ENCODE peak calls at places on chromosomes 1 and 21, in nine cellular contexts. One of them, this sample, is unnamed.

GRCh38 chr1:4659247-4659646 is 4.8 kb downstream of the AJAP1 start:
- DNase-seq in RWPE1: no peak
- DNase-seq in adrenal gland: no peak
- DNase-seq in fibroblast of lung: no peak
- DNase-seq in WTC11: no peak
- DNase-seq in HFFc6: no peak
- DNase-seq in cardiac fibroblast: no peak
- DNase-seq in cardiac muscle cell: no peak
- DNase-seq in upper lobe of right lung: peak; percentile 15
- DNase-seq in this sample: no peak

GRCh38 chr1:32733573-32734321 is 31.2 kb upstream of the SYNC start:
- DNase-seq in RWPE1: no peak
- DNase-seq in cardiac fibroblast: peak; percentile 35
- DNase-seq in upper lobe of right lung: no peak
- DNase-seq in HFFc6: no peak
- DNase-seq in WTC11: peak; percentile 49
- DNase-seq in cardiac muscle cell: no peak
- DNase-seq in fibroblast of lung: peak; percentile 58
- DNase-seq in adrenal gland: no peak
- DNase-seq in this sample: no peak

GRCh38 chr21:44658913-44659595 is 1.3 kb downstream of the KRTAP12-3 start:
- DNase-seq in fibroblast of lung: no peak
- DNase-seq in adrenal gland: no peak
- DNase-seq in RWPE1: no peak
- DNase-seq in cardiac muscle cell: no peak
- DNase-seq in cardiac fibroblast: no peak
- DNase-seq in HFFc6: no peak
- DNase-seq in upper lobe of right lung: no peak
- DNase-seq in WTC11: no peak
- DNase-seq in this sample: no peak

GRCh38 chr1:11960710-11961109 is 19.5 kb upstream of the MFN2 start:
- DNase-seq in cardiac fibroblast: no peak
- DNase-seq in cardiac muscle cell: no peak
- DNase-seq in WTC11: no peak
- DNase-seq in adrenal gland: peak; percentile 34
- DNase-seq in upper lobe of right lung: peak; percentile 71
- DNase-seq in fibroblast of lung: no peak
- DNase-seq in RWPE1: no peak
- DNase-seq in HFFc6: no peak
- DNase-seq in this sample: no peak

GRCh38 chr1:35883681-35884155 is 709 bp downstream of the AGO1 start:
- DNase-seq in cardiac muscle cell: peak; percentile 78
- DNase-seq in WTC11: peak; percentile 84
- DNase-seq in fibroblast of lung: peak; percentile 20
- DNase-seq in adrenal gland: peak; percentile 48
- DNase-seq in HFFc6: no peak
- DNase-seq in cardiac fibroblast: peak; percentile 50
- DNase-seq in RWPE1: peak; percentile 48
- DNase-seq in upper lobe of right lung: peak; percentile 80
- DNase-seq in this sample: peak; percentile 44

GRCh38 chr1:114359791-114360190 is 151.2 kb downstream of the TRIM33 start:
- DNase-seq in HFFc6: no peak
- DNase-seq in fibroblast of lung: no peak
- DNase-seq in RWPE1: no peak
- DNase-seq in WTC11: no peak
- DNase-seq in cardiac muscle cell: no peak
- DNase-seq in cardiac fibroblast: no peak
- DNase-seq in upper lobe of right lung: no peak
- DNase-seq in adrenal gland: no peak
- DNase-seq in this sample: no peak

GRCh38 chr1:19066248-19066873 is 109.9 kb upstream of the IFFO2 start:
- DNase-seq in HFFc6: no peak
- DNase-seq in cardiac muscle cell: peak; percentile 49
- DNase-seq in fibroblast of lung: no peak
- DNase-seq in RWPE1: peak; percentile 43
- DNase-seq in cardiac fibroblast: no peak
- DNase-seq in adrenal gland: no peak
- DNase-seq in WTC11: no peak
- DNase-seq in upper lobe of right lung: no peak
- DNase-seq in this sample: no peak

GRCh38 chr21:15141236-15141970 is 76.6 kb upstream of the NRIP1 start:
- DNase-seq in RWPE1: no peak
- DNase-seq in cardiac muscle cell: no peak
- DNase-seq in adrenal gland: no peak
- DNase-seq in HFFc6: no peak
- DNase-seq in fibroblast of lung: no peak
- DNase-seq in cardiac fibroblast: no peak
- DNase-seq in WTC11: no peak
- DNase-seq in upper lobe of right lung: peak; percentile 75
- DNase-seq in this sample: no peak

GRCh38 chr1:61423643-61424042 is 301.3 kb downstream of the TM2D1 start:
- DNase-seq in cardiac muscle cell: no peak
- DNase-seq in cardiac fibroblast: no peak
- DNase-seq in WTC11: no peak
- DNase-seq in RWPE1: no peak
- DNase-seq in upper lobe of right lung: no peak
- DNase-seq in adrenal gland: no peak
- DNase-seq in HFFc6: no peak
- DNase-seq in fibroblast of lung: no peak
- DNase-seq in this sample: no peak

GRCh38 chr21:36759348-36760083 is 60.6 kb downstream of the SIM2 start:
- DNase-seq in cardiac muscle cell: no peak
- DNase-seq in upper lobe of right lung: no peak
- DNase-seq in RWPE1: no peak
- DNase-seq in adrenal gland: no peak
- DNase-seq in fibroblast of lung: no peak
- DNase-seq in HFFc6: no peak
- DNase-seq in WTC11: no peak
- DNase-seq in cardiac fibroblast: no peak
- DNase-seq in this sample: no peak

GRCh38 chr1:198725090-198725489 is 86.2 kb downstream of the PTPRC start:
- DNase-seq in fibroblast of lung: no peak
- DNase-seq in cardiac fibroblast: no peak
- DNase-seq in cardiac muscle cell: no peak
- DNase-seq in WTC11: no peak
- DNase-seq in adrenal gland: no peak
- DNase-seq in HFFc6: no peak
- DNase-seq in upper lobe of right lung: no peak
- DNase-seq in RWPE1: no peak
- DNase-seq in this sample: no peak

GRCh38 chr1:147245586-147246021 is 3.1 kb downstream of the CHD1L start:
- DNase-seq in cardiac fibroblast: no peak
- DNase-seq in fibroblast of lung: no peak
- DNase-seq in RWPE1: no peak
- DNase-seq in cardiac muscle cell: no peak
- DNase-seq in adrenal gland: no peak
- DNase-seq in upper lobe of right lung: no peak
- DNase-seq in WTC11: no peak
- DNase-seq in HFFc6: no peak
- DNase-seq in this sample: no peak

GRCh38 chr21:31895069-31895851 is 22.4 kb downstream of the HUNK start:
- DNase-seq in WTC11: no peak
- DNase-seq in HFFc6: no peak
- DNase-seq in adrenal gland: no peak
- DNase-seq in cardiac muscle cell: no peak
- DNase-seq in cardiac fibroblast: no peak
- DNase-seq in RWPE1: no peak
- DNase-seq in fibroblast of lung: no peak
- DNase-seq in upper lobe of right lung: no peak
- DNase-seq in this sample: no peak

GRCh38 chr1:215475719-215476525 is 91.2 kb upstream of the KCTD3 start:
- DNase-seq in upper lobe of right lung: no peak
- DNase-seq in fibroblast of lung: peak; percentile 87
- DNase-seq in WTC11: no peak
- DNase-seq in cardiac fibroblast: peak; percentile 65
- DNase-seq in RWPE1: peak; percentile 71
- DNase-seq in adrenal gland: no peak
- DNase-seq in cardiac muscle cell: no peak
- DNase-seq in HFFc6: peak; percentile 81
- DNase-seq in this sample: peak; percentile 72

GRCh38 chr1:240691521-240692338 is 79.8 kb upstream of the GREM2 start:
- DNase-seq in cardiac muscle cell: peak; percentile 70
- DNase-seq in WTC11: peak; percentile 50
- DNase-seq in adrenal gland: peak; percentile 33
- DNase-seq in cardiac fibroblast: peak; percentile 43
- DNase-seq in RWPE1: peak; percentile 51
- DNase-seq in upper lobe of right lung: no peak
- DNase-seq in HFFc6: peak; percentile 70
- DNase-seq in fibroblast of lung: peak; percentile 63
- DNase-seq in this sample: peak; percentile 55

GRCh38 chr1:153535664-153536585 is at the start of gene S100A6:
- DNase-seq in HFFc6: peak; percentile 94
- DNase-seq in fibroblast of lung: peak; percentile 90
- DNase-seq in WTC11: no peak
- DNase-seq in RWPE1: peak; percentile 75
- DNase-seq in cardiac fibroblast: peak; percentile 93
- DNase-seq in upper lobe of right lung: peak; percentile 97
- DNase-seq in adrenal gland: peak; percentile 90
- DNase-seq in cardiac muscle cell: peak; percentile 32
- DNase-seq in this sample: peak; percentile 90

GRCh38 chr1:153536618-153537375 is 1.0 kb upstream of the S100A6 start:
- DNase-seq in adrenal gland: no peak
- DNase-seq in upper lobe of right lung: peak; percentile 81
- DNase-seq in cardiac fibroblast: no peak
- DNase-seq in WTC11: no peak
- DNase-seq in HFFc6: no peak
- DNase-seq in cardiac muscle cell: no peak
- DNase-seq in RWPE1: no peak
- DNase-seq in fibroblast of lung: no peak
- DNase-seq in this sample: no peak

GRCh38 chr1:153533689-153534201 is 2.0 kb downstream of the S100A6 start:
- DNase-seq in RWPE1: peak; percentile 94
- DNase-seq in upper lobe of right lung: peak; percentile 70
- DNase-seq in fibroblast of lung: peak; percentile 87
- DNase-seq in WTC11: no peak
- DNase-seq in adrenal gland: peak; percentile 67
- DNase-seq in cardiac muscle cell: no peak
- DNase-seq in cardiac fibroblast: peak; percentile 82
- DNase-seq in HFFc6: peak; percentile 92
- DNase-seq in this sample: peak; percentile 90

GRCh38 chr1:153534226-153534932 is 1.4 kb downstream of the S100A6 start:
- DNase-seq in WTC11: no peak
- DNase-seq in fibroblast of lung: peak; percentile 50
- DNase-seq in adrenal gland: no peak
- DNase-seq in upper lobe of right lung: peak; percentile 23
- DNase-seq in RWPE1: peak; percentile 20
- DNase-seq in cardiac muscle cell: no peak
- DNase-seq in HFFc6: peak; percentile 57
- DNase-seq in cardiac fibroblast: peak; percentile 26
- DNase-seq in this sample: peak; percentile 50

DNA sequence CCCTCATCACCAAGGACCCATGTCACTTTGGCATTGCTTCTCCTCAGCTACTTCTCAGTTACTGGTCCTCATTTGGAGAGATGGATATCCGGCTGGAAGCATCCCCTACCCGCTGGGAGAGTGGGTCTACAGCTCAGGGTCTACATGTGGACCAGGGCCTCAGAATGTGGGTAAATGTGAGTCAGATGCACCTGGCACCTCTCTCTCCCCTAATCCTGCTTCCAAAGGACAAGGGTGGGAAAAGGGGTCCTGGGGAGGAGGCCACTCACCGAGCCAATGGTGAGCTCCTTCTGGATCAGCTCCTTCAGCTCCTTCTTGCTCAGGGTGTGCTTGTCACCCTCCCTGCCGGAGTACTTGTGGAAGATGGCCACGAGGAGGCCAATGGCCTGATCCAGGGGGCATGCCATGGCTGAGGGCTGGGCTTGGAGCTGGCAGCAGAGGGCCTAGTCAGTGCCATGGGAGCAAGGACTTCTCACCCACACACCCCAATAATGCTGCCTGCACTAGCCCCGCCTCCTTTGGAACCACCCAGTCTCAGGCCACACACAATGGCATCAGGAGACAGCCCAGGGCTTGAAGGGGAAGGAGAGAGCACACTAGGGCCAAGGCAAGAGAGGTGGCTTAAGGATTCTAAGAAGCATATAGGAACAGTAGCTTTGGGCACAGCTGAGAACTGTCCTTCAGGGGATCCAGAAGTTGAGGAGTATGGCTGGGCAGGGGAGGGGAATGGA is 693 bp downstream of the S100A6 start:
- DNase-seq in adrenal gland: peak; percentile 66
- DNase-seq in RWPE1: no peak
- DNase-seq in cardiac fibroblast: peak; percentile 58
- DNase-seq in HFFc6: peak; percentile 55
- DNase-seq in fibroblast of lung: peak; percentile 60
- DNase-seq in cardiac muscle cell: no peak
- DNase-seq in WTC11: no peak
- DNase-seq in upper lobe of right lung: peak; percentile 88
- DNase-seq in this sample: peak; percentile 50
- TF ChIP-seq CTCF in adrenal gland: no peak
- TF ChIP-seq CTCF in RWPE1: no peak
- TF ChIP-seq CTCF in cardiac fibroblast: peak; percentile 13
- TF ChIP-seq CTCF in HFFc6: peak; percentile 35
- TF ChIP-seq CTCF in fibroblast of lung: no peak
- TF ChIP-seq CTCF in cardiac muscle cell: no peak
- TF ChIP-seq CTCF in WTC11: no peak
- TF ChIP-seq CTCF in upper lobe of right lung: no peak
- TF ChIP-seq CTCF in this sample: no peak

DNA sequence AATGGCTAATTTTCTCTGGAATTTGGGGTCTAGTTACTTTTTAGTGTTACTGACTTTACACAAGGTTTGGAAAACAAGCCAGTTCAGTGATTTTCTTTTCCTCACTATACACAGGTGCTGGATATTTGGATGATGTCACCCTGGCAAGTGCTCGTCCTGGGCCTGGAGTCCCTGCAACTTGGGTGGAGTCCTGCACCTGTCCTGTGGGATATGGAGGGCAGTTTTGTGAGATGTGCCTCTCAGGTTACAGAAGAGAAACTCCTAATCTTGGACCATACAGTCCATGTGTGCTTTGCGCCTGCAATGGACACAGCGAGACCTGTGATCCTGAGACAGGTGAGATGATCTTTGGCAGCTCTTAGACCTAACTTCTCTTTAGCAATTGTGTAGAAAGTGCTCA is 64.5 kb upstream of the LAMC2 start:
- DNase-seq in cardiac muscle cell: no peak
- DNase-seq in WTC11: no peak
- DNase-seq in upper lobe of right lung: no peak
- DNase-seq in cardiac fibroblast: no peak
- DNase-seq in RWPE1: no peak
- DNase-seq in HFFc6: no peak
- DNase-seq in adrenal gland: no peak
- DNase-seq in fibroblast of lung: no peak
- DNase-seq in this sample: no peak
- TF ChIP-seq CTCF in cardiac muscle cell: no peak
- TF ChIP-seq CTCF in WTC11: no peak
- TF ChIP-seq CTCF in upper lobe of right lung: no peak
- TF ChIP-seq CTCF in cardiac fibroblast: no peak
- TF ChIP-seq CTCF in RWPE1: no peak
- TF ChIP-seq CTCF in HFFc6: no peak
- TF ChIP-seq CTCF in adrenal gland: no peak
- TF ChIP-seq CTCF in fibroblast of lung: no peak
- TF ChIP-seq CTCF in this sample: no peak

GRCh38 chr1:242455052-242455361 is 69.5 kb downstream of the PLD5 start:
- DNase-seq in WTC11: no peak
- DNase-seq in upper lobe of right lung: no peak
- DNase-seq in cardiac fibroblast: no peak
- DNase-seq in fibroblast of lung: no peak
- DNase-seq in HFFc6: no peak
- DNase-seq in RWPE1: no peak
- DNase-seq in adrenal gland: no peak
- DNase-seq in cardiac muscle cell: no peak
- DNase-seq in this sample: no peak
- TF ChIP-seq CTCF in WTC11: no peak
- TF ChIP-seq CTCF in upper lobe of right lung: no peak
- TF ChIP-seq CTCF in cardiac fibroblast: no peak
- TF ChIP-seq CTCF in fibroblast of lung: no peak
- TF ChIP-seq CTCF in HFFc6: peak; percentile 28
- TF ChIP-seq CTCF in RWPE1: no peak
- TF ChIP-seq CTCF in adrenal gland: no peak
- TF ChIP-seq CTCF in cardiac muscle cell: no peak
- TF ChIP-seq CTCF in this sample: no peak

GRCh38 chr1:45334308-45335245 is 5.4 kb upstream of the TOE1 start:
- DNase-seq in HFFc6: no peak
- DNase-seq in RWPE1: no peak
- DNase-seq in cardiac fibroblast: peak; percentile 21
- DNase-seq in upper lobe of right lung: no peak
- DNase-seq in WTC11: peak; percentile 36
- DNase-seq in cardiac muscle cell: no peak
- DNase-seq in fibroblast of lung: no peak
- DNase-seq in adrenal gland: peak; percentile 58
- DNase-seq in this sample: no peak
- TF ChIP-seq CTCF in HFFc6: peak; percentile 11
- TF ChIP-seq CTCF in RWPE1: no peak
- TF ChIP-seq CTCF in cardiac fibroblast: no peak
- TF ChIP-seq CTCF in upper lobe of right lung: no peak
- TF ChIP-seq CTCF in WTC11: no peak
- TF ChIP-seq CTCF in cardiac muscle cell: no peak
- TF ChIP-seq CTCF in fibroblast of lung: no peak
- TF ChIP-seq CTCF in adrenal gland: no peak
- TF ChIP-seq CTCF in this sample: no peak